ENCODE peak calls at places on chromosomes 1 and 21, in five cellular contexts. Y is astrocyte of the cerebellum; G is activated T-cell treated with anti-CD3 and anti-CD28 coated beads, Interleukin-2, amount 50 U/mL, for 72 hours; A is Panc1; Q is GM12891. E is an unnamed sample.

GRCh38 chr21:32281531-32281930 is 2.7 kb upstream of the MIS18A start:
- DNase-seq in Y (no peak), G (no peak), Q (no peak), A (no peak), E (no peak)

GRCh38 chr1:147808025-147808424 is 47.6 kb upstream of the GJA5 start:
- DNase-seq in Y (no peak), G (no peak), A (no peak), Q (no peak), E (no peak)

GRCh38 chr1:202112864-202113689 is 9.6 kb upstream of the GPR37L1 start:
- DNase-seq in Q (no peak), G (no peak), Y (no peak), A (no peak), E (peak; percentile 66)

GRCh38 chr1:117022089-117022488 is 20.5 kb downstream of the CD101 start:
- DNase-seq in Y (no peak), G (no peak), A (no peak), Q (no peak), E (no peak)

GRCh38 chr1:171468120-171468790 is 17.1 kb upstream of the PRRC2C start:
- DNase-seq in G (no peak), A (peak; percentile 80), Y (no peak), Q (no peak), E (no peak)

GRCh38 chr1:93437976-93438605 is 9.8 kb upstream of the FNBP1L start:
- DNase-seq in Y (peak; percentile 41), Q (no peak), A (no peak), G (no peak), E (no peak)

GRCh38 chr1:212459656-212460055 is 26.9 kb downstream of the NENF start:
- DNase-seq in A (no peak), Q (no peak), G (no peak), Y (no peak), E (no peak)

GRCh38 chr1:86119214-86119764 is 37.3 kb downstream of the COL24A1 start:
- DNase-seq in Q (no peak), Y (no peak), G (no peak), A (no peak), E (no peak)

GRCh38 chr1:206513312-206514111 is 6.2 kb downstream of the RASSF5 start:
- DNase-seq in G (no peak), Q (no peak), A (no peak), Y (peak; percentile 85), E (no peak)

GRCh38 chr1:39268112-39268581 is 63.7 kb downstream of the MACF1 start:
- DNase-seq in Y (peak; percentile 75), Q (no peak), A (no peak), G (peak; percentile 31), E (no peak)

GRCh38 chr1:44507490-44508396 is 102.7 kb downstream of the RNF220 start:
- DNase-seq in Y (no peak), G (no peak), Q (no peak), A (no peak), E (no peak)

GRCh38 chr1:245621589-245621988 is 466.8 kb downstream of the KIF26B start:
- DNase-seq in Y (no peak), G (no peak), Q (no peak), A (no peak), E (no peak)

GRCh38 chr1:92065042-92065441 is 10.2 kb downstream of the SETSIP start:
- DNase-seq in G (no peak), Q (no peak), A (no peak), Y (no peak), E (no peak)

GRCh38 chr1:71053758-71054157 is 6.1 kb upstream of the PTGER3 start:
- DNase-seq in Y (no peak), A (no peak), G (no peak), Q (no peak), E (no peak)

GRCh38 chr1:85078903-85079302 is 30.6 kb upstream of the MCOLN3 start:
- DNase-seq in Y (no peak), Q (no peak), G (no peak), A (no peak), E (no peak)

GRCh38 chr1:232904566-232904965 is 45.8 kb upstream of the NTPCR start:
- DNase-seq in G (peak; percentile 17), Q (no peak), A (no peak), Y (peak; percentile 40), E (no peak)

GRCh38 chr1:115281143-115281542 is 56.9 kb downstream of the NGF start:
- DNase-seq in G (no peak), A (no peak), Q (no peak), Y (no peak), E (no peak)

GRCh38 chr1:167345386-167345733 is 124.7 kb downstream of the POU2F1 start:
- DNase-seq in G (no peak), Q (no peak), Y (no peak), A (no peak), E (no peak)

GRCh38 chr1:183070923-183071618 is 47.9 kb downstream of the LAMC1 start:
- DNase-seq in A (no peak), G (no peak), Y (peak; percentile 81), Q (peak; percentile 20), E (no peak)

GRCh38 chr1:44417351-44418021 is 12.4 kb downstream of the RNF220 start:
- DNase-seq in Y (no peak), G (peak; percentile 7), Q (no peak), A (no peak), E (peak; percentile 33)

GRCh38 chr1:109763646-109764415 is at the start of gene EPS8L3:
- DNase-seq in A (no peak), Y (no peak), Q (no peak), G (no peak), E (peak; percentile 80)

GRCh38 chr1:232515706-232516105 is 114.2 kb downstream of the SIPA1L2 start:
- DNase-seq in Y (no peak), Q (no peak), A (no peak), G (no peak), E (no peak)

GRCh38 chr1:20348326-20348910 is 57.7 kb downstream of the VWA5B1 start:
- DNase-seq in A (no peak), Y (no peak), G (no peak), Q (no peak), E (no peak)

GRCh38 chr1:11581455-11581854 is 72.8 kb downstream of the FBXO2 start:
- DNase-seq in G (no peak), A (no peak), Q (no peak), Y (no peak), E (no peak)

GRCh38 chr1:2003564-2004131 is at the start of gene CFAP74:
- DNase-seq in A (no peak), G (peak; percentile 44), Y (no peak), Q (no peak), E (no peak)

GRCh38 chr1:241423541-241424479 is 66.8 kb upstream of the RGS7 start:
- DNase-seq in Q (peak; percentile 14), Y (no peak), G (peak; percentile 37), A (no peak), E (peak; percentile 63)

GRCh38 chr1:17108360-17108759 is 10.9 kb downstream of the PADI2 start:
- DNase-seq in Y (no peak), G (no peak), Q (no peak), A (no peak), E (no peak)

GRCh38 chr1:18941221-18942141 is 15.0 kb downstream of the IFFO2 start:
- DNase-seq in Y (peak; percentile 97), A (no peak), Q (no peak), G (no peak), E (no peak)

GRCh38 chr1:21468597-21468996 is 28.7 kb downstream of the NBPF3 start:
- DNase-seq in Y (no peak), Q (no peak), G (peak; percentile 38), A (no peak), E (peak; percentile 33)

GRCh38 chr1:85047472-85048295 is 616 bp downstream of the MCOLN3 start:
- DNase-seq in Q (no peak), G (peak; percentile 41), Y (no peak), A (no peak), E (no peak)

GRCh38 chr1:225815526-225816178 is 5.7 kb downstream of the EPHX1 start:
- DNase-seq in Q (no peak), A (no peak), G (no peak), Y (no peak), E (no peak)

GRCh38 chr1:248851390-248851789 is 7.5 kb downstream of the ZNF692 start:
- DNase-seq in Y (no peak), A (no peak), G (no peak), Q (no peak), E (no peak)

GRCh38 chr1:53526451-53527101 is 67.4 kb downstream of the DMRTB1 start:
- DNase-seq in G (no peak), Y (peak; percentile 52), A (no peak), Q (no peak), E (peak; percentile 56)

E was measured in stomach.